ENCODE peak calls at places on chromosomes 6 and 20, in six cellular contexts. One of them, this sample, is unnamed.
A peak's percentile ranks its signal among the peaks of the same experiment; 100 is the strongest.

GRCh38 chr6:127342296-127342945 is 988 bp downstream of the ECHDC1 start:
- DNase-seq in GM13977: no peak
- DNase-seq in NCI-H1092: peak; percentile 18
- DNase-seq in hepatocyte: peak; percentile 46
- DNase-seq in AG09309: no peak
- DNase-seq in hippocampal formation: no peak
- DNase-seq in this sample: peak; percentile 66

GRCh38 chr6:110897433-110897832 is 22.8 kb downstream of the AMD1 start:
- DNase-seq in hippocampal formation: no peak
- DNase-seq in GM13977: no peak
- DNase-seq in hepatocyte: no peak
- DNase-seq in AG09309: no peak
- DNase-seq in NCI-H1092: no peak
- DNase-seq in this sample: no peak

GRCh38 chr6:34207695-34208443 is 28.8 kb upstream of the HMGA1 start:
- DNase-seq in hepatocyte: no peak
- DNase-seq in GM13977: no peak
- DNase-seq in AG09309: no peak
- DNase-seq in NCI-H1092: no peak
- DNase-seq in hippocampal formation: no peak
- DNase-seq in this sample: no peak

GRCh38 chr20:8855315-8855714 is 213.6 kb upstream of the PLCB4 start:
- DNase-seq in GM13977: no peak
- DNase-seq in hippocampal formation: no peak
- DNase-seq in AG09309: peak; percentile 33
- DNase-seq in hepatocyte: no peak
- DNase-seq in NCI-H1092: no peak
- DNase-seq in this sample: no peak

GRCh38 chr6:50815436-50816114 is 3.1 kb upstream of the TFAP2B start:
- DNase-seq in GM13977: no peak
- DNase-seq in AG09309: no peak
- DNase-seq in NCI-H1092: no peak
- DNase-seq in hepatocyte: peak; percentile 19
- DNase-seq in hippocampal formation: no peak
- DNase-seq in this sample: no peak

GRCh38 chr20:44686934-44687333 is 28.2 kb upstream of the CCN5 start:
- DNase-seq in NCI-H1092: no peak
- DNase-seq in hippocampal formation: no peak
- DNase-seq in hepatocyte: no peak
- DNase-seq in GM13977: no peak
- DNase-seq in AG09309: no peak
- DNase-seq in this sample: no peak

GRCh38 chr6:169139179-169139971 is 114.3 kb downstream of the THBS2 start:
- DNase-seq in AG09309: no peak
- DNase-seq in hippocampal formation: no peak
- DNase-seq in NCI-H1092: no peak
- DNase-seq in GM13977: no peak
- DNase-seq in hepatocyte: no peak
- DNase-seq in this sample: no peak

GRCh38 chr6:93243379-93243778 is 176.0 kb downstream of the EPHA7 start:
- DNase-seq in hepatocyte: no peak
- DNase-seq in GM13977: no peak
- DNase-seq in hippocampal formation: no peak
- DNase-seq in AG09309: no peak
- DNase-seq in NCI-H1092: no peak
- DNase-seq in this sample: no peak

GRCh38 chr6:43993881-43994523 is 133.2 kb downstream of the MRPL14 start:
- DNase-seq in NCI-H1092: no peak
- DNase-seq in AG09309: no peak
- DNase-seq in hepatocyte: no peak
- DNase-seq in hippocampal formation: no peak
- DNase-seq in GM13977: no peak
- DNase-seq in this sample: no peak